ENCODE peak calls at places on chromosomes 5 and 9, in eight cellular contexts. N is GM12892, U is transverse colon, H is ovary, Z is body of pancreas, E is endothelial cell of umbilical vein, Y is K562, X is spleen. B is an unnamed sample.

GRCh38 chr5:127925916-127926315 is 157.7 kb upstream of the SLC12A2 start:
- DNase-seq in Z (no peak), Y (no peak), X (no peak), U (peak; percentile 26), E (no peak), N (no peak), H (no peak), B (no peak)

GRCh38 chr5:141879941-141880738 is 1.9 kb upstream of the PCDH1 start:
- DNase-seq in H (no peak), N (no peak), Y (no peak), U (no peak), E (no peak), X (peak; percentile 41), Z (no peak), B (no peak)

GRCh38 chr5:149170292-149170691 is 29.0 kb downstream of the ABLIM3 start:
- DNase-seq in X (no peak), H (no peak), Z (no peak), U (no peak), E (no peak), N (no peak), Y (no peak), B (no peak)

GRCh38 chr9:137437691-137438590 is 3.2 kb downstream of the ENTPD8 start:
- DNase-seq in Z (no peak), Y (no peak), H (peak; percentile 29), X (peak; percentile 67), N (no peak), U (no peak), E (no peak), B (no peak)

GRCh38 chr5:65194871-65195270 is 286.8 kb downstream of the ADAMTS6 start:
- DNase-seq in Y (no peak), U (no peak), H (no peak), E (no peak), X (no peak), Z (no peak), N (no peak), B (no peak)

GRCh38 chr5:180873628-180874520 is 12.8 kb upstream of the ZFP62 start:
- DNase-seq in H (no peak), U (peak; percentile 40), N (no peak), Y (peak; percentile 71), X (no peak), E (no peak), Z (peak; percentile 51), B (no peak)

GRCh38 chr9:129866373-129867137 is 31.3 kb downstream of the USP20 start:
- DNase-seq in N (no peak), Y (no peak), H (no peak), X (no peak), Z (no peak), U (no peak), E (no peak), B (no peak)

GRCh38 chr5:156354571-156354970 is 27.6 kb downstream of the SGCD start:
- DNase-seq in X (no peak), E (no peak), H (no peak), U (no peak), Y (no peak), N (no peak), Z (no peak), B (no peak)

GRCh38 chr5:143263272-143263810 is 140.1 kb downstream of the NR3C1 start:
- DNase-seq in H (no peak), E (no peak), U (no peak), Y (no peak), X (no peak), Z (no peak), N (no peak), B (no peak)

GRCh38 chr9:97293207-97293721 is 14.2 kb upstream of the CCDC180 start:
- DNase-seq in U (no peak), H (no peak), Z (no peak), E (peak; percentile 71), Y (no peak), N (no peak), X (peak; percentile 77), B (peak; percentile 74)

GRCh38 chr5:16552666-16553343 is 64.0 kb downstream of the RETREG1 start:
- DNase-seq in E (peak; percentile 52), N (no peak), Y (peak; percentile 64), U (peak; percentile 87), Z (peak; percentile 89), X (no peak), H (peak; percentile 31), B (peak; percentile 49)

GRCh38 chr9:87657190-87657589 is 68.7 kb upstream of the CTSL start:
- DNase-seq in H (no peak), Y (no peak), Z (no peak), X (no peak), N (no peak), U (no peak), E (peak; percentile 57), B (peak; percentile 26)

GRCh38 chr5:68382640-68383039 is 167.1 kb downstream of the PIK3R1 start:
- DNase-seq in N (no peak), H (no peak), E (peak; percentile 28), X (no peak), Y (no peak), U (no peak), Z (no peak), B (no peak)

GRCh38 chr9:35771079-35771441 is 17.0 kb upstream of the MSMP start:
- DNase-seq in H (no peak), Y (no peak), U (no peak), Z (peak; percentile 32), E (peak; percentile 38), X (no peak), N (no peak), B (no peak)

GRCh38 chr5:118793652-118794051 is 194.7 kb downstream of the DTWD2 start:
- DNase-seq in Z (no peak), N (no peak), U (no peak), H (no peak), E (no peak), Y (no peak), X (no peak), B (no peak)

DNA sequence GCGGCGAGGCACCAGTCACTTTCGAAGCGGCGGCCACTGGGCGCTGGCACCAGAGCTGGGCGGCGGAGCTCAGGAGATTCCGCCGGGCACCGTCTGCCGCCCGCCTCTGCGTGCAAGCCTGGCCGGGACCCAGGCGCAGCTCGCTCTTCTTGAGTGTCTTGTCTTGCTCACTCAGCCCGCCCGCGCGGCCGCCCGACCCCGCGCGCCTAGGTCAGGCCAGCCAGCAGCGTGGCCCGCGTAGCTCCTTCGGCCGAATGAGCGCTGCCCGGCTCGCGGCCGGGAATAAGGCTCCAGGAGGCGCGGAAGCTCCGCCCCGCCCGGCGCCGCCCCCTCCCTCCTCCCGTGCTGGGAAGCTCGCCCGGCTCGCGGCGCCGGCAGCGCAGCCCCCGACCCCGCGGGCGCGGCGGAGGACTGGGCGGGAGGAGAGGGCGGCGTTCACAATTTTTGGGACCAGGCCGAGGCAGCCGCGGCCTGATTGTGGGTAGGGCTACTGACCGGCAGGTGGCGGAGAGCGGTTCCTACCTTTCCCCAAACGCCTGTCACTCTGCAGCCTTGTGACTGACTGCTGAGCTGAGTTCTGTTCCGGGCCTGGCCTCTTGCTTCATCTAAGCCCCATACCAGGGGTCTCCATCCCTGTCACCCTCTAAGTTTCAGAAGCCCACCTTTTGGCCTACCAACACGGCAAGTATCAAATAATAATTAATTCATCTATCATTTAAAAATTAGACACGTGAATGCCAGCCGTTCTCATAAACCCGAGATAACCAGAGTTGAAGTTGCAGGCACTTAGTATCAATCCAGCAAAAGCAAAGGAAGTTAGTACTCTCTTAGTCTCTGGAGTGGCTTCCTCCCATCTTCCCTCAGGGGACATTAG is at the start of gene HBEGF:
- DNase-seq in Y (peak; percentile 96), U (peak; percentile 90), Z (peak; percentile 88), X (peak; percentile 92), N (peak; percentile 72), E (peak; percentile 84), H (peak; percentile 87), B (peak; percentile 81)
- TF ChIP-seq POLR2A in Y (peak; percentile 49), U (peak; percentile 89), Z (peak; percentile 91), X (peak; percentile 62), N (peak; percentile 46), E (peak; percentile 98), H (peak; percentile 82), B (peak; percentile 99)

GRCh38 chr5:163915481-163915961 is 410.1 kb downstream of the MAT2B start:
- DNase-seq in X (peak; percentile 86), E (no peak), U (peak; percentile 52), H (no peak), Y (no peak), N (no peak), Z (no peak), B (no peak)

GRCh38 chr5:163913548-163913947 is 408.1 kb downstream of the MAT2B start:
- DNase-seq in H (no peak), U (no peak), X (no peak), E (no peak), Y (no peak), Z (no peak), N (no peak), B (no peak)

GRCh38 chr5:163914911-163915310 is 409.5 kb downstream of the MAT2B start:
- DNase-seq in U (peak; percentile 56), N (no peak), E (no peak), H (no peak), Y (no peak), Z (no peak), X (peak; percentile 86), B (no peak)

GRCh38 chr5:163910226-163910625 is 404.8 kb downstream of the MAT2B start:
- DNase-seq in N (no peak), Z (no peak), Y (no peak), U (no peak), E (no peak), H (no peak), X (no peak), B (no peak)

GRCh38 chr5:163912023-163912422 is 406.6 kb downstream of the MAT2B start:
- DNase-seq in E (no peak), X (no peak), U (no peak), N (no peak), Z (no peak), Y (no peak), H (no peak), B (no peak)
- TF ChIP-seq POLR2A in E (no peak), X (no peak), U (no peak), N (no peak), Z (no peak), Y (no peak), H (no peak), B (no peak)

GRCh38 chr9:101571114-101571513 is 23.7 kb downstream of the PPP3R2 start:
- DNase-seq in U (no peak), Z (no peak), E (no peak), X (no peak), H (no peak), Y (no peak), N (no peak), B (no peak)

GRCh38 chr9:101567725-101567993 is 27.1 kb downstream of the PPP3R2 start:
- DNase-seq in N (no peak), Y (no peak), Z (no peak), U (no peak), E (no peak), X (no peak), H (no peak), B (no peak)

GRCh38 chr9:101566904-101567724 is 27.7 kb downstream of the PPP3R2 start:
- DNase-seq in H (no peak), N (no peak), X (no peak), Y (peak; percentile 38), E (peak; percentile 24), U (no peak), Z (peak; percentile 18), B (peak; percentile 27)

GRCh38 chr9:101572316-101572715 is 22.5 kb downstream of the PPP3R2 start:
- DNase-seq in U (no peak), H (no peak), Z (no peak), N (no peak), Y (no peak), X (no peak), E (no peak), B (no peak)

GRCh38 chr9:101569736-101570501 is 24.9 kb downstream of the PPP3R2 start:
- DNase-seq in E (no peak), H (no peak), U (no peak), Y (peak; percentile 8), X (no peak), Z (no peak), N (no peak), B (no peak)
- TF ChIP-seq POLR2A in E (no peak), H (no peak), U (no peak), Y (no peak), X (no peak), Z (no peak), N (no peak), B (no peak)

GRCh38 chr9:21682981-21683380 is 119.5 kb upstream of the MTAP start:
- DNase-seq in Y (no peak), U (no peak), X (no peak), N (no peak), H (no peak), E (peak; percentile 51), Z (no peak), B (no peak)
- TF ChIP-seq POLR2A in Y (no peak), U (no peak), X (no peak), N (no peak), H (no peak), E (no peak), Z (no peak), B (no peak)

B was measured in H54.